ENCODE peak calls at places on chromosomes 4 and X, in seven cellular contexts. W, D, E, P, O, V and T are unnamed samples.

GRCh38 chr4:123163501-123163900 is 233.1 kb upstream of the SPRY1 start:
- DNase-seq in W (no peak), D (no peak), E (no peak), P (no peak), O (no peak), V (no peak), T (no peak)

GRCh38 chrX:96407043-96407442 is 277.6 kb upstream of the DIAPH2 start:
- DNase-seq in W (peak; percentile 36), D (peak; percentile 52), E (peak; percentile 45), P (no peak), O (no peak), V (peak; percentile 44), T (peak; percentile 41)

GRCh38 chrX:130110379-130111219 is at the start of gene ELF4:
- DNase-seq in W (peak; percentile 59), D (peak; percentile 30), E (no peak), P (no peak), O (peak; percentile 56), V (peak; percentile 68), T (peak; percentile 62)

GRCh38 chrX:135389717-135390116 is 32.0 kb upstream of the SMIM10L2A start:
- DNase-seq in W (no peak), D (no peak), E (no peak), P (no peak), O (no peak), V (no peak), T (no peak)

GRCh38 chrX:107646736-107647135 is 18.4 kb downstream of the PRPS1 start:
- DNase-seq in W (no peak), D (no peak), E (no peak), P (no peak), O (no peak), V (no peak), T (no peak)

GRCh38 chrX:12779534-12779933 is 11.7 kb upstream of the PRPS2 start:
- DNase-seq in W (no peak), D (no peak), E (no peak), P (no peak), O (no peak), V (peak; percentile 38), T (no peak)

GRCh38 chr4:170047774-170048354 is 21.7 kb upstream of the MFAP3L start:
- DNase-seq in W (peak; percentile 31), D (peak; percentile 50), E (no peak), P (peak; percentile 1), O (peak; percentile 35), V (peak; percentile 79), T (peak; percentile 51)

GRCh38 chr4:183229397-183229796 is 90.7 kb downstream of the CLDN22 start:
- DNase-seq in W (no peak), D (no peak), E (no peak), P (no peak), O (no peak), V (no peak), T (no peak)

GRCh38 chrX:150143721-150144440 is 205.6 kb upstream of the EOLA2 start:
- DNase-seq in W (no peak), D (no peak), E (no peak), P (no peak), O (no peak), V (no peak), T (no peak)

GRCh38 chr4:20368926-20369325 is 117.2 kb downstream of the SLIT2 start:
- DNase-seq in W (no peak), D (no peak), E (no peak), P (no peak), O (no peak), V (peak; percentile 13), T (no peak)

GRCh38 chrX:104641176-104641575 is 75.2 kb downstream of the IL1RAPL2 start:
- DNase-seq in W (no peak), D (no peak), E (no peak), P (no peak), O (no peak), V (no peak), T (no peak)

GRCh38 chr4:1172228-1172851 is at the start of gene SPON2:
- DNase-seq in W (peak; percentile 76), D (no peak), E (no peak), P (no peak), O (no peak), V (peak; percentile 83), T (peak; percentile 69)

GRCh38 chrX:150984164-150984824 is 1.2 kb downstream of the HMGB3 start:
- DNase-seq in W (no peak), D (no peak), E (no peak), P (no peak), O (no peak), V (no peak), T (no peak)

GRCh38 chrX:69988955-69989394 is 60.8 kb downstream of the AWAT2 start:
- DNase-seq in W (peak; percentile 51), D (no peak), E (peak; percentile 41), P (no peak), O (peak; percentile 18), V (peak; percentile 80), T (peak; percentile 43)

GRCh38 chrX:78658851-78659744 is at the start of gene RTL3:
- DNase-seq in W (no peak), D (no peak), E (no peak), P (no peak), O (no peak), V (peak; percentile 82), T (no peak)

GRCh38 chr4:38656111-38656510 is 7.9 kb upstream of the KLF3 start:
- DNase-seq in W (no peak), D (no peak), E (no peak), P (no peak), O (no peak), V (no peak), T (no peak)

GRCh38 chr4:8907596-8908205 is 36.1 kb upstream of the HMX1 start:
- DNase-seq in W (no peak), D (no peak), E (peak; percentile 25), P (no peak), O (no peak), V (no peak), T (no peak)

GRCh38 chr4:185771696-185772390 is 40.2 kb downstream of the SORBS2 start:
- DNase-seq in W (no peak), D (no peak), E (no peak), P (no peak), O (no peak), V (peak; percentile 19), T (no peak)

GRCh38 chr4:125985856-125986255 is 671.1 kb downstream of the FAT4 start:
- DNase-seq in W (no peak), D (no peak), E (no peak), P (no peak), O (no peak), V (peak; percentile 19), T (no peak)

GRCh38 chr4:125316391-125316780 is 1.6 kb downstream of the FAT4 start:
- DNase-seq in W (peak; percentile 66), D (no peak), E (peak; percentile 62), P (no peak), O (no peak), V (peak; percentile 41), T (peak; percentile 67)

GRCh38 chrX:27674491-27674890 is 84.3 kb downstream of the DCAF8L2 start:
- DNase-seq in W (no peak), D (no peak), E (no peak), P (no peak), O (no peak), V (no peak), T (no peak)

GRCh38 chr4:180669637-180670036 is 1573.6 kb upstream of the TENM3 start:
- DNase-seq in W (no peak), D (no peak), E (no peak), P (no peak), O (no peak), V (no peak), T (no peak)

GRCh38 chr4:60579335-60579734 is 620.8 kb upstream of the ADGRL3 start:
- DNase-seq in W (no peak), D (no peak), E (no peak), P (no peak), O (no peak), V (no peak), T (no peak)

GRCh38 chr4:185685804-185686203 is 126.2 kb downstream of the SORBS2 start:
- DNase-seq in W (no peak), D (no peak), E (no peak), P (no peak), O (no peak), V (no peak), T (no peak)

GRCh38 chr4:57501715-57502114 is 391.5 kb upstream of the IGFBP7 start:
- DNase-seq in W (peak; percentile 60), D (no peak), E (peak; percentile 64), P (peak; percentile 9), O (no peak), V (peak; percentile 30), T (peak; percentile 61)

GRCh38 chrX:154396948-154397887 is 959 bp upstream of the RPL10 start:
- DNase-seq in W (peak; percentile 87), D (peak; percentile 58), E (peak; percentile 88), P (peak; percentile 65), O (peak; percentile 53), V (peak; percentile 70), T (peak; percentile 86)

GRCh38 chrX:84469226-84469625 is 33.0 kb downstream of the HDX start:
- DNase-seq in W (no peak), D (peak; percentile 63), E (no peak), P (no peak), O (no peak), V (peak; percentile 41), T (no peak)

GRCh38 chrX:153549807-153550206 is 32.4 kb downstream of the ATP2B3 start:
- DNase-seq in W (no peak), D (no peak), E (no peak), P (no peak), O (no peak), V (no peak), T (no peak)

GRCh38 chr4:173002840-173003561 is 165.6 kb upstream of the GALNT7 start:
- DNase-seq in W (no peak), D (no peak), E (no peak), P (no peak), O (no peak), V (no peak), T (no peak)

GRCh38 chr4:22477136-22477793 is 38.6 kb downstream of the ADGRA3 start:
- DNase-seq in W (no peak), D (no peak), E (no peak), P (no peak), O (no peak), V (no peak), T (no peak)

GRCh38 chr4:142404191-142404611 is 441.9 kb downstream of the INPP4B start:
- DNase-seq in W (no peak), D (no peak), E (peak; percentile 57), P (no peak), O (peak; percentile 22), V (peak; percentile 61), T (no peak)

GRCh38 chr4:124940387-124940786 is 227.9 kb upstream of the ANKRD50 start:
- DNase-seq in W (no peak), D (no peak), E (no peak), P (no peak), O (no peak), V (peak; percentile 96), T (no peak)

GRCh38 chr4:53476232-53477037 is 99.0 kb downstream of the FIP1L1 start:
- DNase-seq in W (no peak), D (no peak), E (peak; percentile 80), P (no peak), O (no peak), V (peak; percentile 88), T (no peak)

GRCh38 chr4:74431113-74431826 is 13.7 kb upstream of the AREG start:
- DNase-seq in W (no peak), D (no peak), E (no peak), P (no peak), O (no peak), V (peak; percentile 97), T (no peak)

GRCh38 chr4:147924604-147925412 is 192.9 kb downstream of the ARHGAP10 start:
- DNase-seq in W (peak; percentile 44), D (no peak), E (no peak), P (peak; percentile 5), O (no peak), V (peak; percentile 55), T (no peak)

GRCh38 chr4:18914182-18914581 is 892.6 kb upstream of the LCORL start:
- DNase-seq in W (no peak), D (no peak), E (no peak), P (no peak), O (no peak), V (no peak), T (no peak)

GRCh38 chr4:124111922-124112321 is 600.6 kb downstream of the ANKRD50 start:
- DNase-seq in W (no peak), D (peak; percentile 33), E (no peak), P (no peak), O (no peak), V (peak; percentile 94), T (no peak)

GRCh38 chrX:115966920-115967319 is 203.6 kb upstream of the AGTR2 start:
- DNase-seq in W (no peak), D (no peak), E (no peak), P (no peak), O (no peak), V (peak; percentile 19), T (no peak)